ENCODE peak calls at places on chromosomes 5 and 9, in six cellular contexts. A is lung, M is right lobe of liver, H is neural progenitor cell, T is hepatocyte, U is fibroblast of lung. B is an unnamed sample. For H3K9me3, the result is how much of the 10 kb centered on the place peaks cover.

GRCh38 chr9:132749316-132749715 is 79.1 kb downstream of the GTF3C4 start:
- DNase-seq in A (no peak), M (no peak), H (no peak), T (no peak), U (no peak), B (no peak)

GRCh38 chr9:92001244-92001643 is 51.2 kb upstream of the ROR2 start:
- DNase-seq in A (peak), M (no peak), H (no peak), T (no peak), U (no peak), B (no peak)

GRCh38 chr5:165130656-165131055 is 1625.2 kb downstream of the MAT2B start:
- DNase-seq in A (no peak), M (no peak), H (no peak), T (no peak), U (peak), B (no peak)

GRCh38 chr5:21774791-21775190 is 1078.4 kb downstream of the CDH12 start:
- DNase-seq in A (no peak), M (no peak), H (no peak), T (no peak), U (peak), B (peak)

GRCh38 chr5:43874772-43875171 is 271.8 kb downstream of the NNT start:
- DNase-seq in A (no peak), M (no peak), H (no peak), T (peak), U (no peak), B (no peak)

GRCh38 chr9:133715866-133716563 is 22.1 kb downstream of the SARDH start:
- DNase-seq in A (no peak), M (peak), H (peak), T (peak), U (peak), B (no peak)

GRCh38 chr9:134245179-134245578 is 80.8 kb upstream of the RNU6ATAC start:
- DNase-seq in A (no peak), M (no peak), H (no peak), T (no peak), U (no peak), B (no peak)

GRCh38 chr9:87119328-87119881 is 172.1 kb upstream of the GAS1 start:
- DNase-seq in A (peak), M (peak), H (no peak), T (peak), U (peak), B (peak)

GRCh38 chr5:1519631-1520141 is 4.1 kb downstream of the LPCAT1 start:
- DNase-seq in A (peak), M (peak), H (no peak), T (no peak), U (no peak), B (no peak)

GRCh38 chr9:113580041-113580953 is 116.8 kb downstream of the RGS3 start:
- DNase-seq in A (peak), M (peak), H (no peak), T (no peak), U (peak), B (peak)

GRCh38 chr5:370311-370958 is 48.9 kb downstream of the AHRR start:
- DNase-seq in A (no peak), M (peak), H (no peak), T (no peak), U (no peak), B (no peak)

GRCh38 chr5:150320048-150320555 is 17.4 kb upstream of the ARSI start:
- DNase-seq in A (peak), M (no peak), H (peak), T (peak), U (peak), B (peak)

GRCh38 chr5:17127743-17128231 is 89.6 kb upstream of the BASP1 start:
- DNase-seq in A (no peak), M (no peak), H (no peak), T (no peak), U (peak), B (peak)

GRCh38 chr5:113340537-113340936 is 94.3 kb downstream of the TSSK1B start:
- DNase-seq in A (no peak), M (no peak), H (peak), T (no peak), U (no peak), B (no peak)

GRCh38 chr9:123425836-123426365 is 69.9 kb downstream of the CRB2 start:
- DNase-seq in A (no peak), M (peak), H (no peak), T (no peak), U (no peak), B (no peak)

GRCh38 chr5:55231476-55232193 is 1.8 kb downstream of the CCNO start:
- DNase-seq in A (no peak), M (no peak), H (peak), T (peak), U (peak), B (no peak)

GRCh38 chr5:59640411-59640810 is 253.1 kb downstream of the PDE4D start:
- DNase-seq in A (no peak), M (no peak), H (peak), T (peak), U (peak), B (no peak)

GRCh38 chr5:37133939-37134338 is 115.2 kb downstream of the CPLANE1 start:
- DNase-seq in A (no peak), M (no peak), H (no peak), T (no peak), U (peak), B (peak)

GRCh38 chr9:128428644-128429504 is 8.2 kb downstream of the CERCAM start:
- DNase-seq in A (no peak), M (no peak), H (no peak), T (no peak), U (peak), B (no peak)

GRCh38 chr5:178421128-178421527 is 169.1 kb downstream of the COL23A1 start:
- DNase-seq in A (no peak), M (no peak), H (no peak), T (no peak), U (no peak), B (no peak)

GRCh38 chr5:20286512-20286911 is 298.5 kb upstream of the CDH18 start:
- DNase-seq in A (no peak), M (no peak), H (no peak), T (no peak), U (peak), B (peak)

GRCh38 chr9:14911046-14911445 is 818 bp upstream of the FREM1 start:
- DNase-seq in A (no peak), M (no peak), H (no peak), T (no peak), U (no peak), B (no peak)

GRCh38 chr9:95125652-95126051 is 191.9 kb downstream of the FANCC start:
- DNase-seq in A (no peak), M (no peak), H (no peak), T (no peak), U (no peak), B (no peak)

GRCh38 chr9:130845254-130845653 is 10.2 kb downstream of the ABL1 start:
- DNase-seq in A (no peak), M (no peak), H (no peak), T (no peak), U (no peak), B (no peak)

GRCh38 chr5:90488791-90489190 is 14.1 kb downstream of the POLR3G start:
- DNase-seq in A (no peak), M (no peak), H (no peak), T (no peak), U (peak), B (peak)

GRCh38 chr5:2196989-2197531 is 314.3 kb upstream of the IRX4 start:
- DNase-seq in A (no peak), M (no peak), H (peak), T (no peak), U (no peak), B (no peak)

GRCh38 chr5:154203798-154204578 is 13.5 kb downstream of the GALNT10 start:
- DNase-seq in A (no peak), M (peak), H (no peak), T (no peak), U (no peak), B (no peak)

GRCh38 chr9:38079410-38080105 is 10.5 kb upstream of the SHB start:
- DNase-seq in A (peak), M (no peak), H (no peak), T (no peak), U (peak), B (no peak)

GRCh38 chr9:6049798-6050197 is 34.4 kb upstream of the RANBP6 start:
- DNase-seq in A (no peak), M (no peak), H (no peak), T (no peak), U (no peak), B (peak)

GRCh38 chr9:35675732-35676392 is 2.1 kb downstream of the CA9 start:
- DNase-seq in A (no peak), M (no peak), H (peak), T (peak), U (no peak), B (no peak)

GRCh38 chr5:153794327-153794726 is 244.4 kb downstream of the FAM114A2 start:
- DNase-seq in A (no peak), M (no peak), H (no peak), T (no peak), U (no peak), B (no peak)

GRCh38 chr9:107931071-107931715 is 441.6 kb upstream of the KLF4 start:
- DNase-seq in A (no peak), M (no peak), H (no peak), T (no peak), U (no peak), B (no peak)

GRCh38 chr5:157370967-157371366 is 89.0 kb upstream of the NIPAL4 start:
- DNase-seq in A (no peak), M (no peak), H (peak), T (no peak), U (peak), B (no peak)

GRCh38 chr9:98445576-98445975 is 190.1 kb upstream of the TBC1D2 start:
- DNase-seq in A (no peak), M (no peak), H (no peak), T (no peak), U (no peak), B (no peak)

GRCh38 chr9:131799177-131799823 is 59.4 kb upstream of the RAPGEF1 start:
- DNase-seq in A (peak), M (no peak), H (peak), T (peak), U (peak), B (peak)

GRCh38 chr9:112285056-112285455 is 48.4 kb downstream of the PTBP3 start:
- DNase-seq in A (no peak), M (no peak), H (no peak), T (no peak), U (no peak), B (no peak)

GRCh38 chr9:112288029-112288428 is 45.4 kb downstream of the PTBP3 start:
- DNase-seq in A (no peak), M (no peak), H (no peak), T (no peak), U (peak), B (peak)

GRCh38 chr9:112286906-112287305 is 46.5 kb downstream of the PTBP3 start:
- DNase-seq in A (no peak), M (no peak), H (no peak), T (no peak), U (peak), B (no peak)

GRCh38 chr9:112280904-112281303 is 52.5 kb downstream of the PTBP3 start:
- DNase-seq in A (no peak), M (no peak), H (no peak), T (no peak), U (no peak), B (no peak)

GRCh38 chr9:112283854-112284253 is 49.6 kb downstream of the PTBP3 start:
- DNase-seq in A (no peak), M (no peak), H (peak), T (no peak), U (no peak), B (no peak)
- H3K9me3 ChIP-seq in A (under half), M (under half), H (under half), T (under half), U (under half), B (under half)

DNA sequence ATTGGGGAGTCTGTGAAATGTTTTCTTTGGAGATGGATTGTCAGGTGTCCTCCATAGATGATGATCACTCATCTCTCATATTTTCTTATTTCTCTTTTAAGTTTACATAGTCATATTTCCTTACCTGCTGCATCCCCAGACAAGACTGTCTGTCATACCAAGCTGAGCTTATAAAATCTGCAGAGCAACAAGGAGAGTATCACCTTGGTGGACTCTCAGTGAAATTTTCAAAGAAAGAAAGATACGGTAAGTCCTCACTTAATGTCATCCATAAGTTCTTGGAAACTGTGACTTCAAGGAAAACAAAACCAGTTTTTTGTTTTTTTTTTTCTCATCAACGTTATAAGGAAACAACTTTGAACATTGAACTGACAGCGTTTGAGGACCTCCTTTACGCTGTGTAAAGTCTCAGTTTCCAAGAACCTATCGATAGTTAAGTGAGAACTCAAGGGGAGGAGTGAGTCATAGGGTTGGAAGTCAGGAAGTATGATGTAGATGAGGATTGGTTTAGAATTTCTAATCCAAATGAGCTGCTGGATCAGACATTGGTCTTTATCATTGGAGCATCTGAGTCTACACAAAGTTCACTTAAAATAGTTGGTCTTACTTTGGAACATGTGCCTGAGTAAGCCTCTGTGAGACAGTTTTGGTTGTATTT is 45.5 kb downstream of the SPIN1 start:
- DNase-seq in A (no peak), M (no peak), H (no peak), T (no peak), U (peak), B (no peak)
- TF ChIP-seq CTCF in A (no peak), M (no peak), H (no peak), T (no peak), U (no peak), B (no peak)

GRCh38 chr9:12091865-12092527 is 601.2 kb upstream of the TYRP1 start:
- DNase-seq in A (no peak), M (no peak), H (peak), T (no peak), U (no peak), B (no peak)
- H3K9me3 ChIP-seq in A (under half), M (under half), H (under half), T (under half), U (under half), B (under half)

DNA sequence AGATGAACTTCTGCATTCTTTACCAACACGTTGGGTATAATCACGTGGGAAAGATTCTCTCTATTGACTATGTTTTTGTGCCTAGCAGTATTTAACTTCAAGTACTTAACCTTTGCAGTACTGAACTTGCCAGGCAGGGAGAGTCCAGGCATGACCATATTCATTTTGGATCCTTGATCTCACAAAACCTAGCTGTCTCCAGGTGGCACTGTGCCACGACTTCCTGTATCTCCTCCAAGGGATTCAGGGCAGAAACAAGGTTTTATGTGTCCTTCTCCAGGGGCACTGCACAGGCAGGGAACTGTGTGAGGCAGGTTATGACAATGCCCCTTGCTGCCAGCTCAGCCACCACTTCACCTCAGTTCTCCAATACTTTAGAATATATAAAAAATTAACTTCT is 11.7 kb upstream of the IFNA5 start:
- DNase-seq in A (no peak), M (no peak), H (no peak), T (peak), U (no peak), B (peak)
- TF ChIP-seq CTCF in A (no peak), M (no peak), H (no peak), T (no peak), U (no peak), B (no peak)

GRCh38 chr5:56419667-56420066 is 186.5 kb upstream of the ANKRD55 start:
- DNase-seq in A (no peak), M (no peak), H (no peak), T (no peak), U (no peak), B (no peak)

GRCh38 chr5:56422060-56422762 is 189.1 kb upstream of the ANKRD55 start:
- DNase-seq in A (peak), M (no peak), H (no peak), T (peak), U (no peak), B (peak)

GRCh38 chr5:56415356-56415765 is 182.2 kb upstream of the ANKRD55 start:
- DNase-seq in A (peak), M (peak), H (no peak), T (peak), U (peak), B (no peak)

GRCh38 chr5:56420323-56420722 is 187.2 kb upstream of the ANKRD55 start:
- DNase-seq in A (no peak), M (no peak), H (no peak), T (no peak), U (no peak), B (no peak)
- H3K9me3 ChIP-seq in A (under half), M (under half), H (under half), T (under half), U (under half), B (under half)

DNA sequence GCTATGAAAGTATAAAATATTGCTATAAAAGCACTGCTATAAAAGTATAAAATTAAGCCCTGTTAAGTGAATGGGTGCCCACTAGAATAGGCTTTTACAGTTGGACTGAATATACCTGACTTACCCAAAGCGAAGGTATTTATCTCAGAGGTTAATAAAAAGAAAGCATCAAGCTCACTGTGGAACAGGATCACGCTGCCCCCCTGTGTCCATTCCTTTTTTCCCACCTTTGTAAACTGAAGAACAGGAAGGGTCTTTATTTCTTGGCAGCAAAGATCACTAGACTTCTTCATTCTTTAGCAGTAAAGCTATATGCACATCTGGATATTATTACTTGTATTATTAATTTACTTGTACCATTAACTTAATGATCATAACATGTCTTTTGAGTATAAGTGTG is 22.1 kb upstream of the PLPP6 start:
- DNase-seq in A (no peak), M (no peak), H (peak), T (peak), U (no peak), B (no peak)
- TF ChIP-seq CTCF in A (no peak), M (peak), H (peak), T (peak), U (peak), B (peak)

GRCh38 chr5:141343242-141343952 is at the start of gene PCDHGA3:
- DNase-seq in A (no peak), M (no peak), H (no peak), T (no peak), U (peak), B (peak)
- H3K9me3 ChIP-seq in A (under half), M (under half), H (under half), T (under half), U (under half), B (under half)

B was measured in mammary epithelial cell.